ENCODE peak calls at places on chromosomes 2 and 18, in nine cellular contexts. M is NCI-H1417, R is KBM-7, H is CMK, E is fibroblast of lung, O is EH, X is lung, J is WTC11, D is HTR-8/SVneo. I is an unnamed sample.
A peak's percentile ranks its signal among the peaks of the same experiment; 100 is the strongest.

GRCh38 chr2:672606-672905 is 4.7 kb downstream of the TMEM18 start:
- DNase-seq in E (no peak), M (no peak), H (no peak), R (no peak), D (no peak), X (no peak), O (no peak), J (no peak), I (no peak)

GRCh38 chr2:127072970-127073369 is 34.0 kb downstream of the BIN1 start:
- DNase-seq in J (no peak), X (no peak), R (no peak), M (no peak), D (no peak), H (no peak), O (no peak), E (no peak), I (peak; percentile 48)

GRCh38 chr2:109438773-109439191 is 175.0 kb downstream of the SEPTIN10 start:
- DNase-seq in D (no peak), X (peak; percentile 48), H (no peak), O (peak; percentile 84), M (no peak), E (peak; percentile 82), R (no peak), J (no peak), I (peak; percentile 88)

GRCh38 chr18:44943201-44943881 is 262.7 kb downstream of the SETBP1 start:
- DNase-seq in J (peak; percentile 55), H (no peak), M (no peak), X (no peak), R (no peak), E (peak; percentile 95), D (no peak), O (peak; percentile 75), I (no peak)

GRCh38 chr2:57180042-57180567 is 866.5 kb upstream of the VRK2 start:
- DNase-seq in D (no peak), E (peak; percentile 65), R (no peak), J (no peak), O (peak; percentile 53), M (no peak), X (no peak), H (no peak), I (peak; percentile 46)

GRCh38 chr2:148817210-148817708 is 57.8 kb upstream of the KIF5C start:
- DNase-seq in J (no peak), X (no peak), H (no peak), O (peak; percentile 68), E (no peak), M (peak; percentile 44), D (no peak), R (no peak), I (no peak)

GRCh38 chr2:45710468-45710867 is 59.0 kb downstream of the PRKCE start:
- DNase-seq in R (no peak), D (no peak), O (no peak), M (no peak), E (no peak), H (no peak), J (no peak), X (no peak), I (no peak)

GRCh38 chr2:120367649-120368048 is 21.7 kb downstream of the INHBB start:
- DNase-seq in M (no peak), H (no peak), D (peak; percentile 73), R (no peak), E (peak; percentile 41), J (no peak), X (no peak), O (peak; percentile 74), I (no peak)

GRCh38 chr18:5630057-5630765 is 86.4 kb upstream of the EPB41L3 start:
- DNase-seq in X (peak; percentile 84), E (peak; percentile 70), J (peak; percentile 88), D (no peak), O (peak; percentile 26), H (no peak), M (peak; percentile 5), R (peak; percentile 73), I (peak; percentile 74)

GRCh38 chr18:12911025-12911927 is 27.2 kb upstream of the PTPN2 start:
- DNase-seq in E (peak; percentile 55), H (no peak), R (no peak), D (no peak), O (no peak), J (peak; percentile 63), M (no peak), X (no peak), I (no peak)

GRCh38 chr2:176106636-176107539 is at the start of gene HOXD11:
- DNase-seq in O (peak; percentile 54), E (peak; percentile 9), D (peak; percentile 39), X (no peak), M (peak; percentile 91), H (no peak), R (no peak), J (peak; percentile 67), I (peak; percentile 55)

GRCh38 chr2:218125626-218126080 is at the start of gene CXCR2:
- DNase-seq in D (no peak), R (peak; percentile 84), X (peak; percentile 48), E (no peak), J (no peak), H (no peak), M (no peak), O (no peak), I (no peak)